ENCODE peak calls at places on chromosomes 3 and 15, in four cellular contexts. J is ascending aorta, V is tibial artery, U is pancreas. Z is an unnamed sample. For H3K4me1, the result is how much of the 10 kb centered on the place peaks cover.

GRCh38 chr15:63073497-63074172 is 31.1 kb downstream of the TPM1 start:
- DNase-seq in J (no peak), V (no peak), U (no peak), Z (no peak)

GRCh38 chr3:4511491-4512251 is 18.5 kb downstream of the ITPR1 start:
- DNase-seq in J (no peak), V (no peak), U (no peak), Z (peak)

GRCh38 chr3:128554100-128554464 is 61.1 kb upstream of the GATA2 start:
- DNase-seq in J (no peak), V (peak), U (no peak), Z (no peak)

GRCh38 chr15:75307778-75308390 is 25.2 kb downstream of the GOLGA6D start:
- DNase-seq in J (no peak), V (no peak), U (peak), Z (peak)

GRCh38 chr3:120203016-120203415 is 82.0 kb downstream of the GPR156 start:
- DNase-seq in J (no peak), V (no peak), U (no peak), Z (no peak)

GRCh38 chr15:75181780-75182179 is 19.9 kb upstream of the C15orf39 start:
- DNase-seq in J (no peak), V (no peak), U (no peak), Z (no peak)

GRCh38 chr3:194270627-194271458 is 80.3 kb downstream of the CPN2 start:
- DNase-seq in J (peak), V (peak), U (peak), Z (peak)

GRCh38 chr15:59444980-59445500 is 7.1 kb downstream of the FAM81A start:
- DNase-seq in J (no peak), V (no peak), U (no peak), Z (no peak)

GRCh38 chr3:64179860-64180259 is 45.4 kb downstream of the PRICKLE2 start:
- DNase-seq in J (no peak), V (no peak), U (no peak), Z (no peak)

GRCh38 chr3:120072867-120073525 is 21.3 kb downstream of the GSK3B start:
- DNase-seq in J (no peak), V (no peak), U (no peak), Z (peak)

GRCh38 chr15:69388259-69388658 is 25.9 kb upstream of the KIF23 start:
- DNase-seq in J (no peak), V (no peak), U (no peak), Z (no peak)

GRCh38 chr3:23612296-23612891 is 193.4 kb upstream of the UBE2E1 start:
- DNase-seq in J (no peak), V (no peak), U (no peak), Z (no peak)

GRCh38 chr3:127597020-127597771 is 1.0 kb upstream of the MCM2 start:
- DNase-seq in J (no peak), V (no peak), U (no peak), Z (no peak)

GRCh38 chr3:75272708-75273107 is 391.4 kb upstream of the FRG2C start:
- DNase-seq in J (no peak), V (no peak), U (no peak), Z (no peak)

GRCh38 chr15:44102675-44103254 is 92.3 kb downstream of the FRMD5 start:
- DNase-seq in J (no peak), V (no peak), U (no peak), Z (peak)

GRCh38 chr3:43260412-43260811 is 25.9 kb upstream of the SNRK start:
- DNase-seq in J (no peak), V (no peak), U (no peak), Z (no peak)

GRCh38 chr3:53022647-53023046 is 23.2 kb downstream of the SFMBT1 start:
- DNase-seq in J (no peak), V (no peak), U (no peak), Z (no peak)

GRCh38 chr3:138448631-138449030 is 14.2 kb downstream of the ESYT3 start:
- DNase-seq in J (no peak), V (no peak), U (no peak), Z (no peak)

GRCh38 chr3:184347321-184348056 is 10.1 kb downstream of the FAM131A start:
- DNase-seq in J (no peak), V (no peak), U (no peak), Z (peak)

GRCh38 chr15:41944313-41944940 is 27.9 kb downstream of the EHD4 start:
- DNase-seq in J (no peak), V (peak), U (no peak), Z (no peak)

GRCh38 chr3:124879395-124879723 is 7.8 kb downstream of the ITGB5 start:
- DNase-seq in J (no peak), V (no peak), U (no peak), Z (no peak)
- H3K4me1 ChIP-seq in J (half or more), V (half or more), U (under half), Z (under half)

GRCh38 chr3:124559650-124560405 is 170.4 kb upstream of the UMPS start:
- DNase-seq in J (no peak), V (peak), U (peak), Z (peak)
- TF ChIP-seq CTCF in J (peak), V (peak), U (peak), Z (peak)

DNA sequence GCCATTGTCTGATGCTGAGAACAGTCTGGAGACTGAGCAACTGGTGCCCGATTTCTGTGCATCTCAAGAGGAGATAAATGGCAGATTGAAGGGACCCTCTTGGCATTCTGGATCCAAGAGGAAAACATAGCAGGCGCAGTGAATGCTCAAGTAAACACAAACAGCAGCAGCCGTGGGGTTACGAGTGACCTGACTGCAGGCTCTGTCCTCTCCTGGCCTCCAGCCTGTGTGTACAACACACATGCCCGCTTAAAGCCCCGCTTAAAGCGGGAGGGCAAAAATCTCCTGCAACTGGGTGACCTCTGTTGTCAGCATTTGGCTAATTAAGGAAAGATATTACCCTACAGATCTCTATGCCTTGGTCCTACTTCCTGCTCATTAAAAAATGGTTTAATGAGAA is 120.5 kb downstream of the GREM1 start:
- DNase-seq in J (no peak), V (no peak), U (no peak), Z (no peak)
- H3K4me1 ChIP-seq in J (under half), V (under half), U (under half), Z (under half)

GRCh38 chr3:176490357-176490756 is 706.9 kb downstream of the TBL1XR1 start:
- DNase-seq in J (no peak), V (no peak), U (no peak), Z (no peak)
- TF ChIP-seq CTCF in J (no peak), V (no peak), U (no peak), Z (no peak)

DNA sequence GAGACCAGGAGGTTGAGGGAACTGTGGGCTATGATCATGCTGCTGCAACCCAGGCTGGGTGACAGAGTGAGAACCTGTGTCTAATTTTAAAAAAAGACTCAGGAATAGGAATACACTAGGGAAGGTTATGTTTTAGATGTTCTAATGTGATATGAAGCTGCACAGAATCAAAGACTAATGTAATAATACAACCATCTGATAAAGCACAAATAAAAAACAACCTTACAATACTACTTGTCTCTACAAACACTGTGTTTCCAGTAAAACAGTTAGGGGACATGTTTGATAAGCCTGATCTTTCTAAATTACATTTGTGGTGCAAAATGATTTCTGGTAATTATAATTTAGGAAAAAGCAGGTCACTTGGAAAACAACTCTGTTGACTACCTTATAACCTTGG is 56.7 kb downstream of the RBMS3 start:
- DNase-seq in J (no peak), V (no peak), U (no peak), Z (no peak)
- H3K4me1 ChIP-seq in J (half or more), V (under half), U (under half), Z (half or more)

GRCh38 chr3:178318957-178319528 is 217.2 kb upstream of the KCNMB2 start:
- DNase-seq in J (no peak), V (no peak), U (no peak), Z (no peak)
- TF ChIP-seq CTCF in J (no peak), V (no peak), U (no peak), Z (no peak)

GRCh38 chr15:89833966-89834365 is 19.3 kb upstream of the ANPEP start:
- DNase-seq in J (no peak), V (no peak), U (no peak), Z (no peak)
- H3K4me1 ChIP-seq in J (under half), V (under half), U (under half), Z (under half)

GRCh38 chr15:83734487-83734886 is 80.6 kb downstream of the ADAMTSL3 start:
- DNase-seq in J (no peak), V (no peak), U (no peak), Z (no peak)
- TF ChIP-seq CTCF in J (no peak), V (no peak), U (no peak), Z (no peak)

GRCh38 chr3:12925648-12926047 is 84.3 kb upstream of the RPL32 start:
- DNase-seq in J (no peak), V (no peak), U (no peak), Z (no peak)
- H3K4me1 ChIP-seq in J (under half), V (under half), U (under half), Z (under half)

DNA sequence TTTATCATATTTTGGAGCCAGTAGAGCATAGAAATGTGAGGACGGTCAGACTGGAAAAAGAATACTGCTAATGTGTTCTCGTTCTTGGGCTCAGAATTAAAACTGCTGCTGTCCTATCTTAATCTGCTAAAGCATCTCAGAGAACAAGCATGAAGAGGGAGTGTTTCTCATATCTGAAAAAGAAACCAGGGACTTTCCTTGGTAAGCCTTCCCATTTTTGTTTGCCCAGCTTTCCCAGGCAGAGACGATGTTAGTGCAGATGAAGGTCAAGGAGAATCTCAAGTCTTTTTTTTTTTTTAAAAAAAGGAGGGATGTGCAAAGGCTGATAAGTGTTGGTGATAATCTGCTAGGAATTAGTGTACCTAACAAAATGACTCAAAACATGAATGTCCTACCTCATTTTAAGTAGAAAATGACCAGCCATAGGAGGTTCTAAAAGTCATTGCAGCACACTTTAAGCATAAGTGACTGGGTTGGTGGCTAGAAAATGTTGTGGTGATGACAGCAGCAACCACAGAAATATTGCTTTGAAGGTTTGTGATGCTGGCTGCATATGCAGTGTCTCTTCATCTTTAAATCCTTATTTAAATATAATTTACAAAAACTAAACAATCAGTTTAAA is 55.1 kb downstream of the CMSS1 start:
- DNase-seq in J (no peak), V (no peak), U (no peak), Z (no peak)
- TF ChIP-seq CTCF in J (no peak), V (no peak), U (no peak), Z (no peak)

Z was measured in thyroid gland.